ENCODE peak calls at places on chromosomes 16 and 17, in seven cellular contexts. One of them, this sample, is unnamed.

GRCh38 chr17:74690409-74690825 is 22.3 kb downstream of the CD300LF start:
- DNase-seq in fibroblast of lung: no peak
- DNase-seq in cardiac muscle cell: no peak
- DNase-seq in cardiac fibroblast: no peak
- DNase-seq in lower leg skin: peak
- DNase-seq in A673: no peak
- DNase-seq in mucosa of descending colon: no peak
- DNase-seq in this sample: no peak

GRCh38 chr17:7217113-7217987 is 2.3 kb downstream of the DLG4 start:
- DNase-seq in fibroblast of lung: peak
- DNase-seq in cardiac muscle cell: peak
- DNase-seq in cardiac fibroblast: peak
- DNase-seq in lower leg skin: no peak
- DNase-seq in A673: peak
- DNase-seq in mucosa of descending colon: no peak
- DNase-seq in this sample: peak

GRCh38 chr16:71927787-71928186 is 32.5 kb downstream of the IST1 start:
- DNase-seq in fibroblast of lung: no peak
- DNase-seq in cardiac muscle cell: no peak
- DNase-seq in cardiac fibroblast: no peak
- DNase-seq in lower leg skin: no peak
- DNase-seq in A673: no peak
- DNase-seq in mucosa of descending colon: no peak
- DNase-seq in this sample: no peak

GRCh38 chr17:52148969-52149351 is 9.6 kb downstream of the CA10 start:
- DNase-seq in fibroblast of lung: no peak
- DNase-seq in cardiac muscle cell: no peak
- DNase-seq in cardiac fibroblast: no peak
- DNase-seq in lower leg skin: no peak
- DNase-seq in A673: no peak
- DNase-seq in mucosa of descending colon: no peak
- DNase-seq in this sample: no peak

GRCh38 chr17:77254961-77255741 is 114.4 kb downstream of the SEC14L1 start:
- DNase-seq in fibroblast of lung: peak
- DNase-seq in cardiac muscle cell: peak
- DNase-seq in cardiac fibroblast: peak
- DNase-seq in lower leg skin: no peak
- DNase-seq in A673: no peak
- DNase-seq in mucosa of descending colon: no peak
- DNase-seq in this sample: no peak

GRCh38 chr17:68734202-68734825 is 133.1 kb upstream of the FAM20A start:
- DNase-seq in fibroblast of lung: no peak
- DNase-seq in cardiac muscle cell: no peak
- DNase-seq in cardiac fibroblast: no peak
- DNase-seq in lower leg skin: no peak
- DNase-seq in A673: no peak
- DNase-seq in mucosa of descending colon: no peak
- DNase-seq in this sample: no peak

GRCh38 chr16:86978445-86979030 is 338.7 kb downstream of the C16orf95 start:
- DNase-seq in fibroblast of lung: no peak
- DNase-seq in cardiac muscle cell: no peak
- DNase-seq in cardiac fibroblast: no peak
- DNase-seq in lower leg skin: no peak
- DNase-seq in A673: no peak
- DNase-seq in mucosa of descending colon: no peak
- DNase-seq in this sample: no peak

GRCh38 chr17:954431-955164 is 25.0 kb downstream of the NXN start:
- DNase-seq in fibroblast of lung: peak
- DNase-seq in cardiac muscle cell: peak
- DNase-seq in cardiac fibroblast: peak
- DNase-seq in lower leg skin: no peak
- DNase-seq in A673: no peak
- DNase-seq in mucosa of descending colon: no peak
- DNase-seq in this sample: no peak

GRCh38 chr17:82241183-82241925 is 12.5 kb downstream of the SLC16A3 start:
- DNase-seq in fibroblast of lung: peak
- DNase-seq in cardiac muscle cell: peak
- DNase-seq in cardiac fibroblast: peak
- DNase-seq in lower leg skin: peak
- DNase-seq in A673: no peak
- DNase-seq in mucosa of descending colon: peak
- DNase-seq in this sample: no peak

GRCh38 chr16:11180489-11180888 is 75.5 kb downstream of the SOCS1 start:
- DNase-seq in fibroblast of lung: no peak
- DNase-seq in cardiac muscle cell: no peak
- DNase-seq in cardiac fibroblast: no peak
- DNase-seq in lower leg skin: no peak
- DNase-seq in A673: no peak
- DNase-seq in mucosa of descending colon: no peak
- DNase-seq in this sample: no peak

GRCh38 chr17:40095944-40096791 is 4.2 kb downstream of the NR1D1 start:
- DNase-seq in fibroblast of lung: no peak
- DNase-seq in cardiac muscle cell: no peak
- DNase-seq in cardiac fibroblast: peak
- DNase-seq in lower leg skin: peak
- DNase-seq in A673: no peak
- DNase-seq in mucosa of descending colon: peak
- DNase-seq in this sample: no peak
- TF ChIP-seq CTCF in fibroblast of lung: no peak
- TF ChIP-seq CTCF in cardiac muscle cell: no peak
- TF ChIP-seq CTCF in cardiac fibroblast: no peak
- TF ChIP-seq CTCF in lower leg skin: no peak
- TF ChIP-seq CTCF in A673: no peak
- TF ChIP-seq CTCF in mucosa of descending colon: no peak
- TF ChIP-seq CTCF in this sample: no peak

DNA sequence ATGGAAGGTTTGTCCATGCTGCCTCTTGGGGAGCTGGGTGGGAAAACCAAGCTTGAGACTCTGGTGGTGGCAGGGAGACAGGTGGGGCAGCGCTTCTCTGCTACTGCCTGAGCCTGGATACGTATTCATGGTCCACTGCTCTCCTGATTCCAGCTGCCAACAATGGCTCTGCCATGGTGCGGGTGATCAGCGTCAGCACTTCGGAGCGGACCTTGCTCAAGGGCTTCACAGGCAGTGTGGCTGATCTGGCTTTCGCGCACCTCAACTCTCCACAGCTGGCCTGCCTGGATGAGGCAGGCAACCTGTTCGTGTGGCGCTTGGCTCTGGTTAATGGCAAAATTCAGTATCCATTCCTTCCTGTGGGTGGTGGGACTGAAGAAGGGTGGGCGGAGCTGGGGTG is 4.2 kb downstream of the EDC4 start:
- DNase-seq in fibroblast of lung: no peak
- DNase-seq in cardiac muscle cell: no peak
- DNase-seq in cardiac fibroblast: no peak
- DNase-seq in lower leg skin: no peak
- DNase-seq in A673: no peak
- DNase-seq in mucosa of descending colon: no peak
- DNase-seq in this sample: no peak
- TF ChIP-seq CTCF in fibroblast of lung: no peak
- TF ChIP-seq CTCF in cardiac muscle cell: no peak
- TF ChIP-seq CTCF in cardiac fibroblast: no peak
- TF ChIP-seq CTCF in lower leg skin: no peak
- TF ChIP-seq CTCF in A673: no peak
- TF ChIP-seq CTCF in mucosa of descending colon: no peak
- TF ChIP-seq CTCF in this sample: no peak

DNA sequence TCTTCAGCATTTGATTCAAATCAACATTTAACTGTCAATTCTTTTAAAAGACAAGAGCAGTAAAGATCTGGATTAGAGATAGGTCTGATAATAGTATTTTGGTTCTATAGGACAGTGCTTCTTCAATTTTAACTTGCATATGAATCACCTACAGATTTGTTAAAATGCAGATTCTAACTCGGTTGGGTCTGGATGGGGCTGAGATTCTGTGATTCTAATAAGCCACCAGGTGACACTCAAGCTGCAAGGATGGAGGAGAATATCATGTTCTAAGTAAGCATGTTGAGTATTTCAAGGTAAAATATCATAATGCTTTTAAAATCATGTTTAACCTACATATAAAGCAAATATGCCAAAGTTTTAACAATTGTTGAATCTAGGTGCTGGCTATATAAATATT is 15.8 kb downstream of the TSPOAP1 start:
- DNase-seq in fibroblast of lung: no peak
- DNase-seq in cardiac muscle cell: no peak
- DNase-seq in cardiac fibroblast: no peak
- DNase-seq in lower leg skin: no peak
- DNase-seq in A673: no peak
- DNase-seq in mucosa of descending colon: no peak
- DNase-seq in this sample: no peak
- TF ChIP-seq CTCF in fibroblast of lung: peak
- TF ChIP-seq CTCF in cardiac muscle cell: no peak
- TF ChIP-seq CTCF in cardiac fibroblast: no peak
- TF ChIP-seq CTCF in lower leg skin: no peak
- TF ChIP-seq CTCF in A673: no peak
- TF ChIP-seq CTCF in mucosa of descending colon: no peak
- TF ChIP-seq CTCF in this sample: no peak

DNA sequence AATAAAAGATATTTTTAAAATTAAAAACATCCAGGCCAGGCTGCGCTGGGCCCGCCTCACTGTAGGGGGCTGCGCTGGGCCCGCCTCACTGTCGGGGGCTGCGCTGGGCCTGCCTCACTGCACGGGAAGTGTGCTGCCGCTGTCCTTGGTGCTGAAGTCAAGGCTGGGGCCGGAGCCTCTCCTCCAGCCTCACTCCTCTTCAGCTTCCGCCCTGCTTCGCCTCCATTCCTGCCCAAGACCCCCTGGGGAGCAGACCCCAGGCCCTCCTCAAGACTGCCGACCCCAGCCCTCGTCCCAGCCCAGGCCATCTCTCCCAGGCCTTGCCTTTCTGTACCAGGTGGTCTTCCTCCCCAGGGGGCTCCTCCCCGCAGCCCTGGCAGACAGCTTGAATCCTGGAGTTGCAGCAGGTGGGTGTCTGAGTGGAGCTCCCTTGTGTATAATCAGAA is 26.2 kb downstream of the ENDOV start:
- DNase-seq in fibroblast of lung: peak
- DNase-seq in cardiac muscle cell: peak
- DNase-seq in cardiac fibroblast: peak
- DNase-seq in lower leg skin: no peak
- DNase-seq in A673: peak
- DNase-seq in mucosa of descending colon: no peak
- DNase-seq in this sample: peak
- TF ChIP-seq CTCF in fibroblast of lung: no peak
- TF ChIP-seq CTCF in cardiac muscle cell: no peak
- TF ChIP-seq CTCF in cardiac fibroblast: no peak
- TF ChIP-seq CTCF in lower leg skin: no peak
- TF ChIP-seq CTCF in A673: no peak
- TF ChIP-seq CTCF in mucosa of descending colon: no peak
- TF ChIP-seq CTCF in this sample: no peak

GRCh38 chr16:2744711-2745110 is 7.7 kb upstream of the SRRM2 start:
- DNase-seq in fibroblast of lung: no peak
- DNase-seq in cardiac muscle cell: no peak
- DNase-seq in cardiac fibroblast: no peak
- DNase-seq in lower leg skin: no peak
- DNase-seq in A673: no peak
- DNase-seq in mucosa of descending colon: no peak
- DNase-seq in this sample: no peak
- TF ChIP-seq CTCF in fibroblast of lung: no peak
- TF ChIP-seq CTCF in cardiac muscle cell: no peak
- TF ChIP-seq CTCF in cardiac fibroblast: no peak
- TF ChIP-seq CTCF in lower leg skin: no peak
- TF ChIP-seq CTCF in A673: no peak
- TF ChIP-seq CTCF in mucosa of descending colon: no peak
- TF ChIP-seq CTCF in this sample: no peak

DNA sequence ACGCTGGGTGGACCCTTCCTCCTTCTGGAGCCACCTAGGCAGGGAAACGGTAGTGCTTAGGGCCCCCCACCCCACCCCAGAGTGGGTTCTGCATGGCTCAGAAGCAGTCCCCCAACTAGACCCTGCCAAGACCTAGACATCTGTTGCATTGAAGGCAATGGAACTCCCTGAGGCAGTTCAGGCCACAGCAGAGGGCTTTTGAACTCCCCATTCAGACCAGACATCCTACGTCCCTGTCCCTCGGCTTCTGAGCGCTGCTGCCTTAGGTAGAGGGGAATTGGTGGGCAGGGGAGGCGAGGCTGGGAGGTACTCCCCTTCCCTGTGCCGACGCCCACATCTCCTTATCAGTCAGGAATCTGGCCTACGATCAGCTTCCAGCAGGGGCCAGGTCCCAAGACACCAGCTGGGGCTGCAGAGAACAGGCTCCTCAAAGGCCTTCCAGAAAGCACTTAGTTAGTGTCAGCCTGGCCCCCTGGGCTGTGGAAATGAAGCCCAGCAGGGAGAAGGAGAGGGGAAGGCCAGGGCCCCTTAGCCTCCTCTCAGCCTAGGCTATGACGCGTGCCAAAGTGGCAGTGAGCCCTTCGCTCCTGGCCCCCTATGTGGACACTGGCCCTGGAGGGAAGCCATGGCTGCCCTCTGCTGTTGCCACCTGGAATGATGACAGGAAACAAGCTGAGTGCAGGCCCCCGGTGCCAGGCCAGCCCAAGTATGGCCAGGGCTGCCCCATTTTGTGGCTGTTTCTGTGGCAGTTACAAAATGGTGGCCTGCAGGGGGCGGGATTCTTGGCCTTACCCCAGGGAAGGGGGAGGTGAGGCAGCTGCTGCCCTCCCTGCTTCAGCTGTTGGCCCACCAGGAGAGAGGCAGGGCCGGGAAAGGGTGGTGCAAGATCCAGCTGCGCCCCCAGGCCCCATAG is 11.1 kb downstream of the TBX4 start:
- DNase-seq in fibroblast of lung: no peak
- DNase-seq in cardiac muscle cell: no peak
- DNase-seq in cardiac fibroblast: no peak
- DNase-seq in lower leg skin: no peak
- DNase-seq in A673: no peak
- DNase-seq in mucosa of descending colon: no peak
- DNase-seq in this sample: no peak
- TF ChIP-seq CTCF in fibroblast of lung: peak
- TF ChIP-seq CTCF in cardiac muscle cell: peak
- TF ChIP-seq CTCF in cardiac fibroblast: peak
- TF ChIP-seq CTCF in lower leg skin: no peak
- TF ChIP-seq CTCF in A673: peak
- TF ChIP-seq CTCF in mucosa of descending colon: no peak
- TF ChIP-seq CTCF in this sample: peak

DNA sequence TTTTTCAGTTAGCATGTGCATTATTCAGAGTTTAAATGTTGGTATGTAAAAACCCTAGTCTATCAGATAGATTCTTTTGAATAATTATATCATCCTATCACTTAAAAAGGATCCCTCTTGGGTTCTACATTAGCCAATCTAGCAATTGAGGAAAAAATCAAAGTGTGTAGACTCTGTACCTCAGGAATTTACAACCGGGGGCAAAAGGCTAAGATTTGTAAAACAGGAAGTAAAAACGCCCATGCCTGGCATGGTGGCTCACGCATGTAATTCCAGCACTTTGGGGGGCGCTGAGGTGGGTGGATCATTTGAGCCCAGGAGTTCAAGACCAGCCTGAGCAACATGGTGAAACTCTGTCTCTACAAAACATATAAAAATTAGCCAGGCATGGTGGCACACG is 58.7 kb downstream of the SLC6A4 start:
- DNase-seq in fibroblast of lung: no peak
- DNase-seq in cardiac muscle cell: no peak
- DNase-seq in cardiac fibroblast: no peak
- DNase-seq in lower leg skin: no peak
- DNase-seq in A673: no peak
- DNase-seq in mucosa of descending colon: no peak
- DNase-seq in this sample: no peak
- TF ChIP-seq CTCF in fibroblast of lung: no peak
- TF ChIP-seq CTCF in cardiac muscle cell: no peak
- TF ChIP-seq CTCF in cardiac fibroblast: no peak
- TF ChIP-seq CTCF in lower leg skin: no peak
- TF ChIP-seq CTCF in A673: no peak
- TF ChIP-seq CTCF in mucosa of descending colon: no peak
- TF ChIP-seq CTCF in this sample: no peak

GRCh38 chr16:60907645-60908044 is 1128.6 kb downstream of the CDH8 start:
- DNase-seq in fibroblast of lung: no peak
- DNase-seq in cardiac muscle cell: no peak
- DNase-seq in cardiac fibroblast: no peak
- DNase-seq in lower leg skin: no peak
- DNase-seq in A673: no peak
- DNase-seq in mucosa of descending colon: no peak
- DNase-seq in this sample: no peak
- TF ChIP-seq CTCF in fibroblast of lung: no peak
- TF ChIP-seq CTCF in cardiac muscle cell: no peak
- TF ChIP-seq CTCF in cardiac fibroblast: no peak
- TF ChIP-seq CTCF in lower leg skin: no peak
- TF ChIP-seq CTCF in A673: peak
- TF ChIP-seq CTCF in mucosa of descending colon: no peak
- TF ChIP-seq CTCF in this sample: no peak

This sample was measured in neural crest cell.